ENCODE peak calls at places on chromosome 5, in five cellular contexts. K is SK-N-SH, U is prostate gland, S is ovary, Z is tibial artery. T is an unnamed sample.

GRCh38 chr5:83924171-83924570 is 203.5 kb upstream of the HAPLN1 start:
- DNase-seq in U (no peak), S (no peak), Z (no peak), K (no peak), T (no peak)

GRCh38 chr5:69129413-69129812 is 35.6 kb downstream of the SLC30A5 start:
- DNase-seq in U (no peak), Z (no peak), K (no peak), S (no peak), T (no peak)

GRCh38 chr5:5649641-5650040 is 227.2 kb downstream of the ICE1 start:
- DNase-seq in U (no peak), S (no peak), K (no peak), Z (no peak), T (no peak)

GRCh38 chr5:69206528-69207190 is 17.3 kb downstream of the CENPH start:
- DNase-seq in K (no peak), S (no peak), U (no peak), Z (no peak), T (no peak)

GRCh38 chr5:1338518-1339070 is 6.3 kb downstream of the CLPTM1L start:
- DNase-seq in Z (no peak), S (no peak), U (no peak), K (no peak), T (no peak)

GRCh38 chr5:547086-547924 is 23.1 kb upstream of the SLC9A3 start:
- DNase-seq in U (no peak), K (no peak), Z (no peak), S (no peak), T (no peak)

GRCh38 chr5:159987031-159987674 is 21.8 kb upstream of the TTC1 start:
- DNase-seq in U (peak; percentile 87), Z (peak; percentile 85), K (peak; percentile 81), S (peak; percentile 83), T (no peak)

GRCh38 chr5:14357861-14358260 is 214.7 kb downstream of the TRIO start:
- DNase-seq in S (no peak), Z (no peak), U (no peak), K (peak; percentile 37), T (no peak)

GRCh38 chr5:36240779-36241635 is 718 bp downstream of the NADK2 start:
- DNase-seq in K (peak; percentile 77), S (peak; percentile 83), U (peak; percentile 49), Z (peak; percentile 83), T (no peak)

GRCh38 chr5:18113724-18114123 is 479.5 kb downstream of the TAF11L14 start:
- DNase-seq in K (no peak), U (no peak), S (no peak), Z (no peak), T (no peak)

GRCh38 chr5:21791304-21791703 is 1061.8 kb downstream of the CDH12 start:
- DNase-seq in Z (no peak), K (no peak), S (no peak), U (no peak), T (no peak)

GRCh38 chr5:158731014-158731413 is 368.7 kb downstream of the EBF1 start:
- DNase-seq in U (no peak), Z (no peak), S (no peak), K (no peak), T (no peak)

GRCh38 chr5:127229185-127229889 is 61.3 kb upstream of the MEGF10 start:
- DNase-seq in U (peak; percentile 53), S (peak; percentile 51), K (peak; percentile 77), Z (peak; percentile 69), T (no peak)

GRCh38 chr5:178839319-178839704 is 20.4 kb upstream of the ZNF354B start:
- DNase-seq in Z (no peak), K (peak; percentile 34), S (no peak), U (peak; percentile 72), T (no peak)

GRCh38 chr5:178832618-178833201 is 27.0 kb upstream of the ZNF354B start:
- DNase-seq in S (no peak), U (no peak), K (no peak), Z (no peak), T (no peak)

GRCh38 chr5:178831049-178831448 is 28.7 kb upstream of the ZNF354B start:
- DNase-seq in Z (no peak), S (no peak), U (no peak), K (no peak), T (no peak)

GRCh38 chr5:178836628-178837027 is 23.1 kb upstream of the ZNF354B start:
- DNase-seq in S (no peak), K (no peak), Z (no peak), U (no peak), T (no peak)
- TF ChIP-seq CTCF in S (no peak), K (no peak), Z (no peak), U (no peak), T (no peak)

GRCh38 chr5:148682283-148683026 is 28.1 kb upstream of the HTR4 start:
- DNase-seq in Z (no peak), K (no peak), S (no peak), U (no peak), T (no peak)
- H3K27ac ChIP-seq in Z (no peak overlapping the region), K (no peak overlapping the region), S (no peak overlapping the region), U (no peak overlapping the region), T (no peak overlapping the region)

DNA sequence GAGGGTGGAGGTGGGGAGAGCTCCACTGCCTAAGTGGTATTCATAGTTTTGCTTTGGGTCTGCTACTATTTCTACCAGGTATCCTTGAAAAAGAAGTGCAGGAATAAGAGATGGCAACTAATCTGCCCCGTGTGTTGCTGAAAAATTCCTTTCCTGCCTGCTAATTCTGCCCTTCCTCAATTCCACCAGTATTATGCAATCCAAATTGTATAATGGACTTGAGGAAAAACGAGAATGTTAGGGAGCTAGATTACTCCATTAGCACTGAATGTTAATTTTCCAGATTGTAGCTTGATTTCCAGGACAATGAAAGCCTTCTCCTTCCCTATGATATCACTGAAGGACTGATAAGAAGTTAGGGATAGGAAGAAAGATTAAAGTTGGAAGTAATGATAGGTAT is 16.9 kb downstream of the ADAM19 start:
- DNase-seq in S (no peak), Z (no peak), U (no peak), K (no peak), T (no peak)
- H3K4me1 ChIP-seq in S (peaks cover 9% of the 10 kb centered on the region), Z (peaks cover 44% of the 10 kb centered on the region), U (no peaks in the 10 kb centered on the region), K (peaks cover 24% of the 10 kb centered on the region), T (peaks cover 52% of the 10 kb centered on the region)

DNA sequence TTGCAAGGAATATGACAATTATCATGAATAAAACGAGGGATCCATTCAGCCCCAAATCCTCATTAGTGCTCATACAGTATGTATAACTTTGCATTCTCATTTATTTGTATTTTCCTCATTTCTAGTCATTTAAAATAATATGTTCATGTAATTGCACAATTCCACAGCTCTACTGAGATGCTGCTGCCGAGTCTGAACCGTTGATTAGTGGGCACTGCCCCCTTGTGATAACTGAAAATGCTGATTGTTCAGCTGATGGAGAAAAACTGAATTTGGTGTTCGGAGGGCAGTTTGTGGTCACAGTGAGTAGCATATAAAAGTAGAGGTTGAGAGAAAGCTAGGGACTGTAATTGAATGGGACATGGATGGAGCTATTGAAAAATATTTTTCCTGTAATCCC is 12.2 kb upstream of the GPR151 start:
- DNase-seq in Z (no peak), K (no peak), S (no peak), U (no peak), T (no peak)
- TF ChIP-seq CTCF in Z (peak; percentile 7), K (peak; percentile 20), S (no peak), U (no peak), T (no peak)

GRCh38 chr5:7794823-7795222 is 56.1 kb downstream of the CFAP90 start:
- DNase-seq in U (no peak), Z (no peak), K (no peak), S (no peak), T (no peak)

GRCh38 chr5:7794301-7794700 is 56.6 kb downstream of the CFAP90 start:
- DNase-seq in K (no peak), Z (no peak), U (no peak), S (no peak), T (no peak)

GRCh38 chr5:7789567-7789966 is 61.4 kb downstream of the CFAP90 start:
- DNase-seq in K (no peak), Z (no peak), U (no peak), S (no peak), T (peak; percentile 54)

GRCh38 chr5:7793861-7794260 is 57.1 kb downstream of the CFAP90 start:
- DNase-seq in S (no peak), Z (no peak), U (no peak), K (no peak), T (no peak)

GRCh38 chr5:7795311-7795710 is 55.6 kb downstream of the CFAP90 start:
- DNase-seq in S (no peak), Z (no peak), U (no peak), K (no peak), T (no peak)
- H3K27ac ChIP-seq in S (no peak overlapping the region), Z (no peak overlapping the region), U (no peak overlapping the region), K (no peak overlapping the region), T (no peak overlapping the region)

DNA sequence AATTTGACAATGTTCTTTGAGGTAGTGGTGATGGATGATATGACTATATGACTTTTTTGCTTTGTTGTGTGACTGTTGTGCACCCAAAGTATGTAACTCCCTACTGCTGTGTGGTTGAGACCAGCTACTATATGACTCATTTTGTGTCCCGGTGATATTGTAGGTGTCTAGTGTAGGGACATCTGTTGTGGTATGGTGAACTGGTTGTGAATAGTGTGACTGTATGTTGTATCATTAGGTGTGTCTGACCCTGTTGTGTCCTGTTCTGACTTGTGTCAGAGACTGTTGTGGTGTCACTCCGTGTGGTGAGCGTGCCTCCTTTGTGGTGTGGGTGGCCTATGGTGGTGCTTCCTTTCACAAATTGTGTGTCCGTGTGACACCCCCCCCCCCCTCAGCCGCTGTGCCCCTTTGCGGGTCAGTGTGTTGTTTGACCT is 11.2 kb upstream of the CXXC5 start:
- DNase-seq in S (no peak), K (no peak), U (no peak), Z (no peak), T (no peak)
- H3K4me1 ChIP-seq in S (peaks cover 8% of the 10 kb centered on the region), K (peaks cover 65% of the 10 kb centered on the region), U (peaks cover 21% of the 10 kb centered on the region), Z (peaks cover 26% of the 10 kb centered on the region), T (peaks cover 47% of the 10 kb centered on the region)

GRCh38 chr5:174818430-174818829 is 94.0 kb downstream of the MSX2 start:
- DNase-seq in S (no peak), Z (no peak), K (no peak), U (no peak), T (no peak)

GRCh38 chr5:174811438-174811837 is 87.1 kb downstream of the MSX2 start:
- DNase-seq in U (no peak), S (no peak), Z (no peak), K (no peak), T (no peak)

GRCh38 chr5:174817610-174818009 is 93.2 kb downstream of the MSX2 start:
- DNase-seq in K (no peak), U (no peak), S (no peak), Z (no peak), T (peak; percentile 8)

DNA sequence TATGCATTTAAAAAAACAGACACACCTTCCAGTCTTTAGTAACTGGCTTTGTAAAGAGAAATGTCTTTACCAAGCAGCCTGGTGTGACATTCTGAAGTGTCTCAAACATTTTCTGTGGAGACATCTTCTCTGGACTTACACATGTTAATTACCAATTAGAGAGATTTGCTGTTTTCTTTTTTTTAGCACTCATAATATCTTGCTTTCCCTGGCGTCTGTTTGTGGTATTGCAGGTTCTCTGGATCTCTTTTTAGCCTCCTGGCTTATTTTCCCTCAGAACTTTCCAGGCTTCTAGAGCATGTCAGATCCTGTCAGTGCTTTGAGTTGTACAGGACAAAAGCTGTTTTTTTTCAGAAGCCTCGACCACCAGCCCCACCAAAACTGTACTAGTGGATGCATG is 92.5 kb downstream of the MSX2 start:
- DNase-seq in K (no peak), S (no peak), Z (no peak), U (no peak), T (no peak)
- TF ChIP-seq CTCF in K (peak; percentile 29), S (no peak), Z (no peak), U (no peak), T (no peak)

T was measured in vagina.